ENCODE peak calls at places on chromosomes 5 and 9, in five cellular contexts. E, Y, M, L and I are unnamed samples.

GRCh38 chr5:32709789-32710334 is 1.3 kb upstream of the NPR3 start:
- DNase-seq in E (peak; percentile 85), Y (peak; percentile 38), M (peak; percentile 86), L (peak; percentile 92), I (peak; percentile 59)

GRCh38 chr9:126985870-126986498 is 71.4 kb downstream of the RALGPS1 start:
- DNase-seq in E (no peak), Y (no peak), M (peak; percentile 67), L (no peak), I (peak; percentile 68)

GRCh38 chr5:131186561-131187256 is 16.0 kb downstream of the LYRM7 start:
- DNase-seq in E (no peak), Y (no peak), M (peak; percentile 62), L (no peak), I (no peak)

GRCh38 chr9:116632990-116633441 is 54.1 kb upstream of the TRIM32 start:
- DNase-seq in E (no peak), Y (no peak), M (no peak), L (no peak), I (no peak)

GRCh38 chr5:133873936-133874585 is 94.4 kb downstream of the C5orf15 start:
- DNase-seq in E (no peak), Y (no peak), M (no peak), L (no peak), I (no peak)

GRCh38 chr9:129464972-129465833 is 155.7 kb downstream of the C9orf50 start:
- DNase-seq in E (peak; percentile 81), Y (peak; percentile 60), M (no peak), L (no peak), I (no peak)

GRCh38 chr9:113220467-113221002 is 542 bp downstream of the FKBP15 start:
- DNase-seq in E (no peak), Y (no peak), M (no peak), L (no peak), I (no peak)

GRCh38 chr5:80275347-80275746 is 19.5 kb upstream of the SERINC5 start:
- DNase-seq in E (no peak), Y (no peak), M (peak; percentile 41), L (no peak), I (no peak)

GRCh38 chr9:74366111-74366510 is 131.0 kb upstream of the RORB start:
- DNase-seq in E (no peak), Y (no peak), M (no peak), L (no peak), I (no peak)

GRCh38 chr5:126410623-126411022 is 12.6 kb upstream of the GRAMD2B start:
- DNase-seq in E (no peak), Y (no peak), M (no peak), L (no peak), I (no peak)

GRCh38 chr5:132198571-132198970 is 29.1 kb downstream of the P4HA2 start:
- DNase-seq in E (no peak), Y (no peak), M (no peak), L (no peak), I (no peak)

GRCh38 chr5:134175874-134176522 is 752 bp downstream of the SKP1 start:
- DNase-seq in E (peak; percentile 68), Y (no peak), M (peak; percentile 22), L (no peak), I (peak; percentile 23)

GRCh38 chr5:141782991-141783598 is 95.1 kb downstream of the PCDH1 start:
- DNase-seq in E (no peak), Y (no peak), M (peak; percentile 31), L (no peak), I (no peak)

GRCh38 chr5:96218653-96219052 is 214.4 kb downstream of the PCSK1 start:
- DNase-seq in E (no peak), Y (no peak), M (no peak), L (no peak), I (no peak)

GRCh38 chr5:73008831-73009230 is 53.0 kb downstream of the FCHO2 start:
- DNase-seq in E (no peak), Y (no peak), M (no peak), L (no peak), I (no peak)

GRCh38 chr9:110143969-110144545 is 63.9 kb downstream of the C9orf152 start:
- DNase-seq in E (no peak), Y (no peak), M (no peak), L (no peak), I (no peak)

GRCh38 chr9:128551652-128552152 is 685 bp upstream of the SPTAN1 start:
- DNase-seq in E (no peak), Y (no peak), M (no peak), L (no peak), I (no peak)

GRCh38 chr9:111691686-111692329 is 30.4 kb downstream of the GNG10 start:
- DNase-seq in E (no peak), Y (no peak), M (peak; percentile 66), L (no peak), I (no peak)

GRCh38 chr5:76737131-76737556 is 21.2 kb downstream of the F2R start:
- DNase-seq in E (no peak), Y (no peak), M (no peak), L (no peak), I (no peak)

GRCh38 chr5:179265529-179266290 is 79.6 kb downstream of the ADAMTS2 start:
- DNase-seq in E (peak; percentile 99), Y (peak; percentile 98), M (no peak), L (peak; percentile 95), I (peak; percentile 28)

GRCh38 chr5:115439042-115439441 is 105.5 kb downstream of the FEM1C start:
- DNase-seq in E (no peak), Y (no peak), M (no peak), L (no peak), I (no peak)

GRCh38 chr5:178206166-178207101 is 2.1 kb downstream of the HNRNPAB start:
- DNase-seq in E (peak; percentile 65), Y (no peak), M (no peak), L (no peak), I (no peak)

GRCh38 chr9:98087420-98088354 is 31.2 kb downstream of the NANS start:
- DNase-seq in E (peak; percentile 69), Y (no peak), M (no peak), L (peak; percentile 91), I (peak; percentile 73)

DNA sequence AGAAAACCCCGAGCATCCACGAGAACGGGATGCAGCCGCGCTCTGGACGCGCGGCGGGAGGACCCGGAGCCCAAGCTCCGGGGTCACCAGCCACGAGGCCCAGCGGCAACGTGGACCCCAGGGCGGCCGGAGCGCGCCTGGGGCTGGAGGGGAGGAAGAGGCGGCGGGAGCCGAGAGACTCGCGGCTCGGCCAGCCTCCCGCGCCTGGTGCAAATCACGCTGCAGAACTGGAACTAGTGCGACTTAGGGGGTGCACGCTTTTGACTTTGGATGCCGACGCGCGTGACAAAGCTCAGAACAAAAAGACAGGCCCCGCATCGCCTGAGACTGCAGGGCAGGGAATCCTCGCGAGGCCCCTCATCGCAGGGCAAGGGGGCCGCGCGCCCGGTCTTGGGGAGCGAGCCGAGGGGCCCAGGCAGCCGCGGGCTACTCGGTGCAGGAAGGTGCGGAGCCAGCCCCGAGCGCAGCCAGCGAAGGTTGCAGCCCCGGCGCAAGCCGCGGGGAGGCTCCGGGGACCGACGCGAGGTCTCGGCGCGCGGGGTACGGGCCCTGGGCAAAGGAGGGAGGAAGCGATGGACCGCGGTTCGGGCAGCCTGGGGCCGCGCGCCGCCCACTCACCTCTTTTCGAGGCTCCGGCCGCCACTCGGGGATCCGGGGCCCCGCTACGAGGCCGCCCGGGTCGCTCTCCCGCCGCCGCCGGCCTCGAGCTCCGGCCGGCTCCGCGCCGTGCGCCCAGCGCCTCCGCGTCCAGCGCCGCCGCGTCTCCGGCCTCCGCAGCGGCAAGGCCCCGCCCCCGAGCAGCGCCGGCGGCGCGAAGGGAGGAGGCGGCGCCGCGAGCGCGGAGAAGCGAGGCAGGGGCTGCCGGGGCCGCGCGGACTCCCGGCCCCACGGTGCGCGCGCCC is at the start of gene GOLM1:
- DNase-seq in E (peak; percentile 73), Y (peak; percentile 29), M (peak; percentile 63), L (peak; percentile 93), I (peak; percentile 17)
- TF ChIP-seq POLR2A in E (no peak), Y (no peak), M (peak; percentile 60), L (peak; percentile 23), I (no peak)

GRCh38 chr9:70256123-70256551 is 2.6 kb upstream of the SMC5 start:
- DNase-seq in E (no peak), Y (no peak), M (no peak), L (no peak), I (no peak)
- TF ChIP-seq POLR2A in E (no peak), Y (no peak), M (no peak), L (peak; percentile 27), I (peak; percentile 55)

DNA sequence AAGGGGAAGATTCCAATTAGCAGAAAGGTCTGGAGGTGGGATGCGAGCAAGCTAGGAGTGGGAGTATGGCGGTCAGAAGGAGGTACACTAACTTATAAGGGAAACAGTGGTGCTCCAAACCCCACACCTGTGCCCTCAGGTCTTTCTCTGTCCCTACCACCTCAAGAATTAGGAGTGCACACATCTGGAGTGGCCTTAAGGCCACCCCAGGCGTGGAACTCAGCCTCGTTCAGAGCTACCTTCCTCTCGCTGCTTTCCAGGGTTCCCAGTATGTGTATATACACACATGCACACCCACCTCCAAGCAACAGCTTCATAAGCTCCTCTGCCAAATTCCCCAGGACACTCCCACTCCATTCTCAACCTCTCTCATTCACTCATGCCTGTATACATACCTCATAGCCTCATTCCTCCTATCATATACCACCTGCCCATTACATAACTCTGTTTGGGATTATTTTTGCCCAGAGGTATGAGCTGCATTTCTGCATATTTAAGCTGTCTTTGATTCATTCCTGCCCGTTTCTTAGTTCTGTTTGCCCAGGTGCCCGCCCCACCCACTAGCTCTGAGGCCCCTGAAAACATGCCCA is 118.7 kb downstream of the PSD2 start:
- DNase-seq in E (peak; percentile 6), Y (no peak), M (no peak), L (no peak), I (no peak)
- TF ChIP-seq POLR2A in E (no peak), Y (no peak), M (no peak), L (no peak), I (no peak)

DNA sequence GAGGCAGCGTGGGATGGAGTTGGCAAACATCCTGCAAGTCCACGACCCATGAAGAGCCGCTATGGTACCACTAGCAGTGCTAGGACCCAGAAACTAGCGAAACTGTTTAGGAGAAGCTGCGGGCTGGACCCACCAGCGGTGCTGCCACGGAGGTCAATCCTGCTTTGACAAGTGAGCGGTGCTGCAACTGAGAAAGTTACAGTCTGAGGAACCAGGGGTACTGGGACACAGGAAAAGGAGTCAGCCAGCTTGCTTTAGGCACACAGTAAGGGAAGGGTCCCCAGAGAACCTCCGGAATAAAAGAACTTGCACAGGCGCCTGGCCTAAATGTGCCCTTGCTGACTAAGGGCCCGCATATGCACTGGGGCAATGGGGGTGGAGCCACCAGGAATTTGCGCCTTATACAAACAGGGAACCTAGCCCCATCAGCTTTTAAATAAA is 23.6 kb upstream of the ANXA2R start:
- DNase-seq in E (no peak), Y (no peak), M (peak; percentile 76), L (no peak), I (no peak)
- TF ChIP-seq POLR2A in E (no peak), Y (no peak), M (no peak), L (no peak), I (no peak)

DNA sequence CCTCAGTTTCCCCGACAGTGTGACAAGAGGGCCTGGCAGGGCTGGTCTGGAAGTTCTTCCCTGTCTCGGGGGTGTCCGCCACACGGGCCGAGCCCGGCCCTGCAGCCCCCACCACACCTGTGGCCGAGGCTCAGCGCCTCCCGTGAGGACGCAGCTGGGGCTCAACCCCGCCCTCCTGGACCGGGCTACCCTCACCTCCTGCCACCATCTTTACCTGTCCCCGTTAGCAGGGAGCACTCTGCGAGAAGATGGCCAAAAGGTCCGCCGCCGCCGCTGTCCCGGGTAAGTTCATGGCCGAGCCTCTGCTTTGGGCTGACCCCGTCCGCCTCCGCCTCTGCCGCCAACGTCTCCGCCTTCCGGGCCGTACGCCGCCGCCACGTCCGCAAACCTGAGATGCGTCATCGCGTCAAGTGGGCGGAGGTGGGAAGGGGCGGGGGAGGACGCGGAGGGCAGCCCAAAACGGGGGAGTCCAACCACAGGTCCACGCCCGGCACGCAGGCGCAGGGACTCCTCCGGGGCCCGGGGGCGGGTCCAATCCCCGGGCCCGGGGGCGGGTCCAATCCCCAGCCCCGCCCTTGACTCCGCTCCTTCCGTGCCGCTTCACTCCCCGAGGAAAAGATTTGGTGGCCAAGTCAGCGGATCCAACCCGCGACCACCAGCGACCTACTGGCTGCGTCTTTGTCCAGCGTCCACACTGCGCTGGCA is at the start of gene LYSMD3:
- DNase-seq in E (peak; percentile 99), Y (peak; percentile 98), M (peak; percentile 97), L (peak; percentile 98), I (peak; percentile 98)
- TF ChIP-seq POLR2A in E (peak; percentile 88), Y (peak; percentile 89), M (peak; percentile 82), L (peak; percentile 97), I (peak; percentile 95)